ENCODE peak calls at places on chromosomes 1 and 21, in seven cellular contexts. U, X, K, Q, M, V and D are unnamed samples.
A peak's percentile ranks its signal among the peaks of the same experiment; 100 is the strongest.

GRCh38 chr1:85681087-85681486 is 27.1 kb downstream of the ZNHIT6 start:
- DNase-seq in Q (peak; percentile 69), K (no peak), V (no peak), U (no peak), M (no peak), X (no peak), D (no peak)

GRCh38 chr1:213676741-213677140 is 311.0 kb upstream of the PROX1 start:
- DNase-seq in M (no peak), X (no peak), V (no peak), Q (no peak), U (no peak), K (no peak), D (no peak)

GRCh38 chr1:23452011-23452411 is 27.5 kb upstream of the TCEA3 start:
- DNase-seq in X (no peak), V (no peak), K (peak; percentile 87), U (peak; percentile 96), Q (peak; percentile 91), M (no peak), D (peak; percentile 24)

GRCh38 chr1:100627018-100627716 is 89.2 kb downstream of the GPR88 start:
- DNase-seq in K (peak; percentile 82), U (no peak), V (no peak), X (no peak), Q (no peak), M (no peak), D (no peak)

GRCh38 chr1:86871001-86871400 is 42.9 kb downstream of the SELENOF start:
- DNase-seq in M (no peak), U (no peak), K (no peak), Q (no peak), X (no peak), V (no peak), D (no peak)

GRCh38 chr1:14909920-14910466 is 243.6 kb upstream of the TMEM51 start:
- DNase-seq in U (no peak), V (no peak), M (no peak), Q (no peak), X (no peak), K (no peak), D (no peak)

GRCh38 chr1:113980120-113980519 is 846 bp downstream of the OLFML3 start:
- DNase-seq in Q (no peak), M (no peak), K (no peak), X (no peak), U (peak; percentile 39), V (no peak), D (no peak)

GRCh38 chr1:183877321-183877720 is 72.4 kb downstream of the RGL1 start:
- DNase-seq in X (no peak), K (no peak), U (peak; percentile 53), M (no peak), V (no peak), Q (no peak), D (no peak)

GRCh38 chr1:53769780-53770179 is 30.8 kb upstream of the GLIS1 start:
- DNase-seq in U (no peak), Q (no peak), X (no peak), M (no peak), K (no peak), V (no peak), D (no peak)

GRCh38 chr1:110916669-110917306 is 43.8 kb downstream of the CD53 start:
- DNase-seq in U (no peak), K (peak; percentile 67), V (peak; percentile 27), M (peak; percentile 36), X (no peak), Q (peak; percentile 88), D (peak; percentile 22)

GRCh38 chr1:189606795-189607476 is 870.7 kb downstream of the BRINP3 start:
- DNase-seq in K (peak; percentile 89), M (no peak), Q (peak; percentile 74), V (no peak), U (no peak), X (no peak), D (no peak)

GRCh38 chr1:207393610-207394009 is 60.5 kb upstream of the CR2 start:
- DNase-seq in U (no peak), K (peak; percentile 95), X (no peak), M (no peak), Q (peak; percentile 97), V (no peak), D (peak; percentile 53)

GRCh38 chr1:232982238-232982944 is 32.0 kb downstream of the NTPCR start:
- DNase-seq in M (no peak), Q (peak; percentile 35), U (peak; percentile 60), X (no peak), V (no peak), K (peak; percentile 5), D (no peak)

GRCh38 chr1:202376247-202376646 is 27.7 kb downstream of the PPP1R12B start:
- DNase-seq in M (no peak), V (no peak), Q (no peak), K (peak; percentile 12), X (no peak), U (no peak), D (no peak)

GRCh38 chr1:48294656-48295055 is 72.1 kb downstream of the SLC5A9 start:
- DNase-seq in M (no peak), Q (no peak), K (peak; percentile 94), V (no peak), U (no peak), X (no peak), D (no peak)

GRCh38 chr1:190179817-190180216 is 297.8 kb downstream of the BRINP3 start:
- DNase-seq in Q (no peak), X (no peak), V (no peak), U (no peak), M (no peak), K (peak; percentile 42), D (no peak)

GRCh38 chr1:1079408-1080121 is 5.5 kb upstream of the RNF223 start:
- DNase-seq in Q (peak; percentile 96), U (peak; percentile 77), V (peak; percentile 77), M (no peak), K (peak; percentile 78), X (no peak), D (peak; percentile 60)

GRCh38 chr1:205410581-205411298 is 11.1 kb downstream of the LEMD1 start:
- DNase-seq in X (no peak), K (no peak), U (no peak), Q (no peak), V (no peak), M (no peak), D (no peak)

GRCh38 chr1:65265296-65266271 is 43.8 kb upstream of the DNAJC6 start:
- DNase-seq in Q (no peak), X (no peak), V (peak; percentile 40), K (peak; percentile 20), M (peak; percentile 16), U (peak; percentile 53), D (no peak)

GRCh38 chr1:27327964-27328363 is 6.0 kb downstream of the TMEM222 start:
- DNase-seq in U (no peak), Q (no peak), M (no peak), X (no peak), K (no peak), V (no peak), D (no peak)

GRCh38 chr1:150072959-150073358 is 5.4 kb downstream of the VPS45 start:
- DNase-seq in M (no peak), V (peak; percentile 46), K (peak; percentile 29), X (no peak), U (no peak), Q (no peak), D (peak; percentile 12)

GRCh38 chr1:33255347-33256311 is 663 bp upstream of the ZNF362 start:
- DNase-seq in M (peak; percentile 16), U (peak; percentile 80), X (no peak), V (peak; percentile 60), K (peak; percentile 62), Q (peak; percentile 85), D (peak; percentile 83)

GRCh38 chr1:62307516-62308492 is 11.4 kb downstream of the KANK4 start:
- DNase-seq in X (no peak), V (no peak), U (no peak), M (no peak), Q (peak; percentile 95), K (no peak), D (no peak)

GRCh38 chr1:22778842-22779520 is 68.3 kb downstream of the EPHB2 start:
- DNase-seq in U (no peak), X (no peak), K (no peak), V (no peak), M (no peak), Q (no peak), D (no peak)

GRCh38 chr1:67489643-67490042 is 59.4 kb upstream of the SERBP1 start:
- DNase-seq in M (no peak), Q (no peak), U (no peak), X (no peak), K (peak; percentile 65), V (peak; percentile 49), D (peak; percentile 13)

GRCh38 chr21:14591277-14591876 is 45.3 kb upstream of the SAMSN1 start:
- DNase-seq in K (peak; percentile 48), Q (no peak), X (no peak), U (no peak), M (no peak), V (no peak), D (no peak)

GRCh38 chr1:98677288-98677687 is 15.8 kb downstream of the SNX7 start:
- DNase-seq in U (peak; percentile 38), K (peak; percentile 97), X (no peak), M (no peak), Q (no peak), V (no peak), D (no peak)